ENCODE peak calls at places on chromosome 16, in seven cellular contexts. M is endodermal cell; A is IMR-90; T is epithelial cell of prostate; D is DND-41; X is CD8-positive, alpha-beta memory T cell; N is body of pancreas. I is an unnamed sample.

GRCh38 chr16:55100100-55100499 is 169.4 kb downstream of the IRX5 start:
- DNase-seq in M (no peak), A (no peak), T (no peak), D (peak), X (no peak), N (no peak), I (no peak)

GRCh38 chr16:77905356-77905920 is 116.9 kb upstream of the CLEC3A start:
- DNase-seq in M (no peak), A (no peak), T (peak), D (no peak), X (no peak), N (no peak), I (no peak)

GRCh38 chr16:86994651-86995171 is 322.5 kb downstream of the C16orf95 start:
- DNase-seq in M (no peak), A (peak), T (no peak), D (no peak), X (no peak), N (no peak), I (peak)

GRCh38 chr16:57258226-57258909 is 13.3 kb downstream of the ARL2BP start:
- DNase-seq in M (no peak), A (no peak), T (no peak), D (no peak), X (no peak), N (peak), I (no peak)

GRCh38 chr16:58339452-58339938 is 44.7 kb upstream of the PRSS54 start:
- DNase-seq in M (peak), A (no peak), T (no peak), D (no peak), X (no peak), N (no peak), I (no peak)

GRCh38 chr16:29877266-29877961 is 14.4 kb upstream of the CDIPT start:
- DNase-seq in M (peak), A (peak), T (no peak), D (peak), X (peak), N (no peak), I (no peak)

GRCh38 chr16:58582133-58582532 is 47.5 kb downstream of the CNOT1 start:
- DNase-seq in M (no peak), A (no peak), T (no peak), D (no peak), X (no peak), N (no peak), I (no peak)

GRCh38 chr16:8528471-8528870 is 61.8 kb downstream of the TMEM114 start:
- DNase-seq in M (no peak), A (no peak), T (no peak), D (no peak), X (no peak), N (no peak), I (no peak)

GRCh38 chr16:87765473-87765775 is 362 bp downstream of the KLHDC4 start:
- DNase-seq in M (no peak), A (peak), T (no peak), D (peak), X (no peak), N (peak), I (no peak)

GRCh38 chr16:68907297-68907999 is 64.1 kb downstream of the TANGO6 start:
- DNase-seq in M (no peak), A (no peak), T (no peak), D (no peak), X (no peak), N (no peak), I (no peak)

GRCh38 chr16:29791845-29792797 is 1.6 kb downstream of the KIF22 start:
- DNase-seq in M (no peak), A (no peak), T (no peak), D (no peak), X (no peak), N (no peak), I (no peak)

GRCh38 chr16:2398520-2398919 is 30.7 kb upstream of the CCNF start:
- DNase-seq in M (no peak), A (no peak), T (no peak), D (no peak), X (no peak), N (no peak), I (no peak)

GRCh38 chr16:57091200-57091989 is 988 bp upstream of the CPNE2 start:
- DNase-seq in M (peak), A (peak), T (no peak), D (no peak), X (no peak), N (peak), I (no peak)

GRCh38 chr16:89357055-89357454 is 133.3 kb downstream of the ANKRD11 start:
- DNase-seq in M (peak), A (no peak), T (no peak), D (no peak), X (no peak), N (no peak), I (no peak)

GRCh38 chr16:79885320-79885719 is 284.8 kb upstream of the MAF start:
- DNase-seq in M (no peak), A (no peak), T (peak), D (no peak), X (no peak), N (no peak), I (no peak)

GRCh38 chr16:23948949-23949392 is 113.2 kb downstream of the PRKCB start:
- DNase-seq in M (no peak), A (no peak), T (no peak), D (no peak), X (peak), N (no peak), I (no peak)

GRCh38 chr16:19136549-19137196 is 22.9 kb downstream of the ITPRIPL2 start:
- DNase-seq in M (no peak), A (peak), T (no peak), D (no peak), X (no peak), N (no peak), I (no peak)

GRCh38 chr16:35150805-35151312 is 1691.4 kb downstream of the TP53TG3F start:
- DNase-seq in M (no peak), A (no peak), T (no peak), D (no peak), X (no peak), N (no peak), I (no peak)

GRCh38 chr16:77898671-77899211 is 110.4 kb downstream of the VAT1L start:
- DNase-seq in M (no peak), A (peak), T (no peak), D (no peak), X (no peak), N (no peak), I (peak)

GRCh38 chr16:64738321-64738960 is 383.4 kb downstream of the CDH11 start:
- DNase-seq in M (no peak), A (peak), T (no peak), D (no peak), X (no peak), N (no peak), I (peak)

GRCh38 chr16:14449790-14450463 is 180.1 kb downstream of the PARN start:
- DNase-seq in M (no peak), A (peak), T (no peak), D (no peak), X (no peak), N (no peak), I (no peak)

GRCh38 chr16:243348-243747 is 8.7 kb downstream of the FAM234A start:
- DNase-seq in M (no peak), A (no peak), T (no peak), D (no peak), X (no peak), N (no peak), I (no peak)

GRCh38 chr16:676565-677297 is 1.3 kb downstream of the RHBDL1 start:
- DNase-seq in M (no peak), A (no peak), T (peak), D (no peak), X (peak), N (no peak), I (no peak)

GRCh38 chr16:70703041-70703834 is 17.4 kb upstream of the MTSS2 start:
- DNase-seq in M (peak), A (peak), T (no peak), D (no peak), X (no peak), N (no peak), I (peak)

GRCh38 chr16:21717608-21718007 is 53.8 kb downstream of the OTOA start:
- DNase-seq in M (no peak), A (no peak), T (no peak), D (no peak), X (no peak), N (no peak), I (no peak)

GRCh38 chr16:75138636-75139035 is 9.7 kb upstream of the ZFP1 start:
- DNase-seq in M (peak), A (no peak), T (no peak), D (no peak), X (no peak), N (no peak), I (no peak)

GRCh38 chr16:12455287-12455798 is 348.3 kb downstream of the CPPED1 start:
- DNase-seq in M (peak), A (peak), T (no peak), D (peak), X (peak), N (peak), I (no peak)

GRCh38 chr16:13568803-13569202 is 351.2 kb upstream of the ERCC4 start:
- DNase-seq in M (no peak), A (no peak), T (no peak), D (no peak), X (no peak), N (no peak), I (no peak)

GRCh38 chr16:9092963-9093477 is 1.6 kb downstream of the HAPSTR1 start:
- DNase-seq in M (peak), A (no peak), T (no peak), D (peak), X (no peak), N (peak), I (no peak)

GRCh38 chr16:916400-916799 is 54.4 kb downstream of the LMF1 start:
- DNase-seq in M (no peak), A (no peak), T (no peak), D (no peak), X (no peak), N (no peak), I (no peak)

GRCh38 chr16:7449306-7449705 is 116.7 kb downstream of the RBFOX1 start:
- DNase-seq in M (no peak), A (no peak), T (no peak), D (no peak), X (no peak), N (no peak), I (no peak)
- H3K27ac ChIP-seq in M (no peak), A (no peak), T (no peak), D (no peak), X (no peak), N (no peak), I (no peak)

GRCh38 chr16:10743227-10743609 is 424 bp upstream of the NUBP1 start:
- DNase-seq in M (no peak), A (no peak), T (no peak), D (no peak), X (no peak), N (no peak), I (no peak)

GRCh38 chr16:10744370-10745030 is 858 bp downstream of the NUBP1 start:
- DNase-seq in M (no peak), A (peak), T (no peak), D (no peak), X (no peak), N (no peak), I (no peak)

GRCh38 chr16:10743610-10744369 is at the start of gene NUBP1:
- DNase-seq in M (peak), A (peak), T (peak), D (peak), X (peak), N (peak), I (peak)

GRCh38 chr16:10749680-10750035 is 6.0 kb downstream of the NUBP1 start:
- DNase-seq in M (no peak), A (peak), T (no peak), D (no peak), X (no peak), N (no peak), I (no peak)

DNA sequence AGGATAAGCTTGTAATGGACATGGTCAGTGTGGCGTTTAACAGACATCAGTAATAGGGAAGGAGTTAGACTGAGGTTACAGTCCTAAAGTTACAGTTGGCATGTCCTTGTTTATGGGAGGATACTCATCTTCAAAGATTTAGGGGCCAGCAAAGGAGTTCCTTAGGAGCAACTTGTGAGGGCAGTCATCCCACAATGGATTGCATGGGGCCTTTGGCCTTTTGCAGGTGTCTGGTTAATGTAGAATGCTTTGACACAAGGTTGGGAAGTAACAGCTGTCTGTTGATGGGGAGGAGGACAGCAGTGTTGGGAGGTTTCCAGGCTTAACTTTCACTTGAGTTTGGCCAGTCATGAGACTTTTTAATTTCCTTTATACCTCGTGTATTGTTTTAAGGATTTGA is 2.2 kb downstream of the NUBP1 start:
- DNase-seq in M (no peak), A (no peak), T (no peak), D (no peak), X (no peak), N (no peak), I (no peak)
- H3K27ac ChIP-seq in M (no peak), A (no peak), T (no peak), D (no peak), X (no peak), N (peak), I (no peak)

GRCh38 chr16:50368410-50369132 is at the start of gene BRD7:
- DNase-seq in M (peak), A (peak), T (no peak), D (peak), X (peak), N (peak), I (no peak)
- H3K27ac ChIP-seq in M (no peak), A (peak), T (peak), D (peak), X (peak), N (peak), I (no peak)

GRCh38 chr16:31120129-31120528 is 2.7 kb downstream of the KAT8 start:
- DNase-seq in M (no peak), A (no peak), T (no peak), D (no peak), X (no peak), N (no peak), I (no peak)

GRCh38 chr16:31114468-31114867 is 3.0 kb upstream of the KAT8 start:
- DNase-seq in M (no peak), A (no peak), T (no peak), D (no peak), X (no peak), N (no peak), I (no peak)

GRCh38 chr16:31113420-31114124 is 3.9 kb upstream of the KAT8 start:
- DNase-seq in M (no peak), A (no peak), T (no peak), D (no peak), X (no peak), N (no peak), I (no peak)

GRCh38 chr16:31117384-31118222 is at the start of gene KAT8:
- DNase-seq in M (peak), A (peak), T (peak), D (peak), X (peak), N (peak), I (peak)

GRCh38 chr16:31118223-31119155 is 1.0 kb downstream of the KAT8 start:
- DNase-seq in M (no peak), A (peak), T (peak), D (no peak), X (no peak), N (no peak), I (no peak)
- H3K27ac ChIP-seq in M (peak), A (peak), T (peak), D (peak), X (peak), N (peak), I (peak)

DNA sequence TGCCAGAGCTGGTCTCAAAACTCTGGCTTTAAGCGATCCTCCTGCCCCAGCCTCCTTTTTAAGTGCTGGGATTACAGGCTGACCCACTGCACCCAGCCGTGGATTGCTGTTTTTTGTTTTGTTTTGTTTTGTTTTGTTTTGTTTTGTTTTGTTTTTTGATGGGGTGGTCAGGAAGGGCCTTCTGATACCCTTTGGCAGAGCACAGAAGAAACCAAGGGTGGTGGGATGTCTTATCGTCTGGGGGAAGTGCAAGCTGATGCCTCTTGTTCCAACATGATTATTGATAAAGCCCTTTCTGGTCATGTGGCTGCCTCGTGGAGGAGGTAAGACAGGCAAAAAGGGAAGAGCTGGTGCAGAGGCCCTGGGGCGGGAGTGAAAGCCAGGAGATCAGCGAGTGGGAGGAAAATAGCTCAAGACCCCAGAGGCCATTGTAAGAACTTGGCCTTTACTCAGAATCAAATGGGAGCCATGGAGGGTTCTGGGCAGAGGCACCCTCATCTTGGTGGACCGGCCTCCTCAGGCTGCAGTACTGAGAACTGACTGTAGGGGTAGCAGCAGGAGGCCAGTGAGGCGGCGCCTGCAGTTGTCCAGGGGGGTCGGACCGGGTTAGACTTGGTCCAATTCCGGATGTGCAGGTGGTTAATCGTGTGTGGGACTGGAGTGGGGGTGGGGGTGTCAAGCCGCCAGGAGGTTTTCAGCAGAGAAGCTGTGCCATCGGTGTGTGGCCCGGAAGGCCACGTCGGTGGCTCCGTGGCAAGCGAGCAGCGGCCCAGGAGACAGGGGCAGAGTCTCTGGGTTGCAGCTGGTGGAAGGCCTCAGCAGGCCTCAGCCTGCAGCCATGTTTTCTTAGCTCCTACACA is 84.4 kb upstream of the GSE1 start:
- DNase-seq in M (no peak), A (no peak), T (no peak), D (no peak), X (no peak), N (no peak), I (no peak)
- H3K27ac ChIP-seq in M (no peak), A (no peak), T (no peak), D (no peak), X (peak), N (no peak), I (no peak)

DNA sequence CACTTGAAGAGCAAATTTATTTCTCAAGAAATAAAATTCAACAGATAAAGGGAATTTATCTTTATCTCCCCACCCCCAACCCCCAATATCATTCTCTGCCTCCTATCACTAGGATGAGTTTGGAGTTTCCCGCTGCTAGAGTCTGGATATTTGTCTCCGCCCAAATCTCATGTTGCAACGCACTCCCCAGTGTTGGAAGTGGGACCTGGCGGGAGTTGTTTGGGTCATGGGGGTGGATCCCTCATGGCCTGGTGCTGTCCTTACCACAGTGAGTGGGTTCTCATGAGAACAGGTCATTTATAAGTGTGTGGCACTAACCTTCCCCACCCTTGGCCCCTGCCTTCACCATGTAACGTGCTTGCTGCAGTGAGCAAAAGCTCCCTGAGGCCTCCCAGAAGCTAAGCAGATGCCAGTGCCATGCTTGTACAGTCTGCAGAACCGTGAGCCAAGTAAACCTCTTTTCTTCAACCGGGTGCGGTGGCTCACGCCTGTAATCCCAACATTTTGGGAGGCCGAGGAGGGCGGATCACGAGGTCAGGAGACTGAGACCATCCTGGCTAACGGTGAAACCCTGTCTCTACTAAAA is 6.5 kb downstream of the CEP20 start:
- DNase-seq in M (no peak), A (no peak), T (no peak), D (no peak), X (no peak), N (no peak), I (no peak)
- H3K27ac ChIP-seq in M (no peak), A (peak), T (peak), D (no peak), X (no peak), N (no peak), I (no peak)

DNA sequence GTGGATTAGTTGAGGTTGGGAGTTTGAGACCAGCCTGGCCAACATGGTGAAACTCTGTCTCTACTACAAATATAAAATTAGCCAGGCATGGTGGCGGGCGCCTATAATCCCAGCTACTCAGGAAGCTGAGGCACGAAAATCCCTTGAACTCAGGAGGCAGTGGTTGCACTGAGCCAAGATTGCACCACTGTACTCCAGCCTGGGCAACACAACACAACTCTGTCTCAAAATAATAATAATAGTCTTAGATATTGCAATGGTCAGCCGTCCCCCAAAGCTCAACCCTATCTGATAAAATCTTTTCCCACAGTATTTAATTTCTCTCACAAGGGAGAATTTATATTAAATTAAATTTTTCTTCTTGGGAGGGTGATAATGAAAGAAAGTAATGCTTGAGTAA is 169.6 kb downstream of the XYLT1 start:
- DNase-seq in M (no peak), A (no peak), T (no peak), D (no peak), X (no peak), N (no peak), I (no peak)
- H3K27ac ChIP-seq in M (no peak), A (no peak), T (no peak), D (no peak), X (no peak), N (peak), I (no peak)

GRCh38 chr16:27256861-27257260 is 11.7 kb downstream of the NSMCE1 start:
- DNase-seq in M (no peak), A (no peak), T (no peak), D (no peak), X (no peak), N (no peak), I (no peak)
- H3K27ac ChIP-seq in M (no peak), A (peak), T (no peak), D (no peak), X (no peak), N (no peak), I (no peak)

GRCh38 chr16:83913234-83913633 is 14.3 kb downstream of the MLYCD start:
- DNase-seq in M (no peak), A (no peak), T (no peak), D (no peak), X (no peak), N (no peak), I (no peak)
- H3K27ac ChIP-seq in M (no peak), A (no peak), T (peak), D (no peak), X (no peak), N (no peak), I (no peak)

I was measured in AG04450.